ENCODE peak calls at places on chromosomes 12 and 14, in six cellular contexts. U, G, Z, A, W and J are unnamed samples.

GRCh38 chr12:69894800-69895199 is 69.8 kb downstream of the MYRFL start:
- DNase-seq in U (no peak), G (no peak), Z (no peak), A (no peak), W (no peak), J (no peak)

GRCh38 chr14:35213869-35214387 is 78.3 kb upstream of the PSMA6 start:
- DNase-seq in U (no peak), G (no peak), Z (no peak), A (no peak), W (no peak), J (no peak)

GRCh38 chr12:74365178-74365964 is 172.3 kb upstream of the ATXN7L3B start:
- DNase-seq in U (peak), G (no peak), Z (no peak), A (peak), W (peak), J (no peak)

GRCh38 chr12:63151898-63152700 is 1.1 kb upstream of the AVPR1A start:
- DNase-seq in U (peak), G (no peak), Z (no peak), A (peak), W (peak), J (no peak)

GRCh38 chr14:38877744-38878388 is 225.2 kb downstream of the SEC23A start:
- DNase-seq in U (no peak), G (no peak), Z (no peak), A (no peak), W (no peak), J (no peak)

GRCh38 chr14:67729072-67729561 is 27.4 kb downstream of the RDH12 start:
- DNase-seq in U (no peak), G (no peak), Z (no peak), A (no peak), W (no peak), J (no peak)

GRCh38 chr12:85971800-85972199 is 97.7 kb downstream of the NTS start:
- DNase-seq in U (no peak), G (no peak), Z (no peak), A (no peak), W (no peak), J (no peak)

GRCh38 chr14:99688629-99689028 is 4.5 kb downstream of the CYP46A1 start:
- DNase-seq in U (no peak), G (peak), Z (peak), A (no peak), W (no peak), J (no peak)

GRCh38 chr14:105532735-105533141 is 6.4 kb downstream of the TMEM121 start:
- DNase-seq in U (no peak), G (no peak), Z (peak), A (no peak), W (no peak), J (no peak)

GRCh38 chr12:104656921-104657320 is 200.2 kb downstream of the CHST11 start:
- DNase-seq in U (no peak), G (no peak), Z (no peak), A (no peak), W (peak), J (no peak)

GRCh38 chr12:49304161-49304560 is 9.2 kb downstream of the PRPH start:
- DNase-seq in U (no peak), G (no peak), Z (no peak), A (no peak), W (no peak), J (no peak)

GRCh38 chr12:124694250-124694649 is 126.8 kb upstream of the NCOR2 start:
- DNase-seq in U (no peak), G (no peak), Z (no peak), A (no peak), W (no peak), J (no peak)

GRCh38 chr14:69928111-69928523 is 48.9 kb downstream of the SMOC1 start:
- DNase-seq in U (no peak), G (no peak), Z (no peak), A (no peak), W (peak), J (no peak)

GRCh38 chr12:43937947-43938346 is 102.1 kb downstream of the TMEM117 start:
- DNase-seq in U (no peak), G (no peak), Z (no peak), A (no peak), W (no peak), J (no peak)

GRCh38 chr14:39668449-39668848 is 236.2 kb upstream of the FBXO33 start:
- DNase-seq in U (no peak), G (no peak), Z (no peak), A (no peak), W (no peak), J (no peak)

GRCh38 chr12:52741378-52742195 is 35.6 kb downstream of the KRT76 start:
- DNase-seq in U (no peak), G (peak), Z (no peak), A (no peak), W (no peak), J (peak)

GRCh38 chr12:55743967-55744931 is 1.3 kb downstream of the GDF11 start:
- DNase-seq in U (no peak), G (no peak), Z (peak), A (no peak), W (no peak), J (no peak)

GRCh38 chr14:79602742-79603141 is 608.6 kb downstream of the DIO2 start:
- DNase-seq in U (no peak), G (no peak), Z (no peak), A (no peak), W (no peak), J (no peak)

GRCh38 chr12:132168311-132169031 is 24.2 kb downstream of the NOC4L start:
- DNase-seq in U (no peak), G (no peak), Z (no peak), A (no peak), W (no peak), J (no peak)

GRCh38 chr14:90368946-90369721 is 27.7 kb upstream of the CALM1 start:
- DNase-seq in U (no peak), G (no peak), Z (no peak), A (no peak), W (no peak), J (no peak)

GRCh38 chr12:75560167-75560566 is 48.8 kb upstream of the KRR1 start:
- DNase-seq in U (peak), G (no peak), Z (no peak), A (no peak), W (peak), J (no peak)

GRCh38 chr14:51082394-51082793 is 12.5 kb downstream of the TRIM9 start:
- DNase-seq in U (no peak), G (no peak), Z (no peak), A (no peak), W (no peak), J (no peak)

GRCh38 chr12:19779393-19780056 is 340.2 kb downstream of the AEBP2 start:
- DNase-seq in U (no peak), G (no peak), Z (no peak), A (no peak), W (no peak), J (no peak)

GRCh38 chr12:106247731-106248176 is at the start of gene CKAP4:
- DNase-seq in U (peak), G (peak), Z (peak), A (peak), W (peak), J (peak)

GRCh38 chr14:87944987-87945604 is 47.9 kb downstream of the GALC start:
- DNase-seq in U (peak), G (no peak), Z (no peak), A (peak), W (peak), J (peak)

GRCh38 chr12:15033029-15033428 is 60.2 kb downstream of the PDE6H start:
- DNase-seq in U (no peak), G (no peak), Z (no peak), A (no peak), W (no peak), J (no peak)

GRCh38 chr14:63542231-63542999 is 762 bp downstream of the PPP2R5E start:
- DNase-seq in U (peak), G (no peak), Z (no peak), A (peak), W (no peak), J (no peak)

GRCh38 chr14:21902561-21903199 is 229.1 kb upstream of the OR4E1 start:
- DNase-seq in U (no peak), G (no peak), Z (no peak), A (no peak), W (no peak), J (no peak)

GRCh38 chr12:11663128-11663527 is 13.7 kb downstream of the ETV6 start:
- DNase-seq in U (no peak), G (no peak), Z (no peak), A (no peak), W (no peak), J (no peak)

GRCh38 chr14:60506462-60506984 is 2.4 kb upstream of the SIX6 start:
- DNase-seq in U (no peak), G (no peak), Z (no peak), A (no peak), W (no peak), J (no peak)

GRCh38 chr12:4307593-4308333 is 13.2 kb upstream of the TIGAR start:
- DNase-seq in U (peak), G (no peak), Z (peak), A (peak), W (peak), J (no peak)

GRCh38 chr14:36317650-36318049 is 2.8 kb downstream of the MBIP start:
- DNase-seq in U (no peak), G (no peak), Z (no peak), A (no peak), W (no peak), J (no peak)

GRCh38 chr14:50067723-50068495 is 48.5 kb downstream of the VCPKMT start:
- DNase-seq in U (no peak), G (no peak), Z (no peak), A (no peak), W (no peak), J (no peak)

GRCh38 chr12:78316656-78317055 is 486.0 kb downstream of the NAV3 start:
- DNase-seq in U (no peak), G (no peak), Z (no peak), A (no peak), W (no peak), J (no peak)

GRCh38 chr12:91104812-91105466 is 6.4 kb downstream of the LUM start:
- DNase-seq in U (no peak), G (no peak), Z (no peak), A (no peak), W (no peak), J (no peak)

GRCh38 chr14:31206536-31207286 is 882 bp downstream of the HECTD1 start:
- DNase-seq in U (no peak), G (peak), Z (peak), A (peak), W (no peak), J (peak)

GRCh38 chr12:116037941-116038837 is 239.3 kb downstream of the MED13L start:
- DNase-seq in U (no peak), G (no peak), Z (no peak), A (no peak), W (no peak), J (no peak)